ENCODE peak calls at places on chromosomes 12 and 14, in six cellular contexts. K is H1, J is fibroblast of lung, W is A549, F is astrocyte of the spinal cord, X is IMR-90. N is an unnamed sample.

GRCh38 chr14:90993792-90994191 is 66.6 kb downstream of the RPS6KA5 start:
- DNase-seq in W (no peak), K (no peak), F (no peak), X (no peak), J (no peak), N (no peak)

GRCh38 chr14:101084436-101084826 is 180.9 kb upstream of the RTL1 start:
- DNase-seq in F (no peak), W (no peak), J (no peak), X (no peak), K (no peak), N (no peak)

GRCh38 chr12:89472508-89472907 is 52.1 kb downstream of the GALNT4 start:
- DNase-seq in J (peak), W (no peak), X (peak), K (no peak), F (peak), N (no peak)

GRCh38 chr12:49296034-49296835 is 1.3 kb downstream of the PRPH start:
- DNase-seq in J (no peak), F (no peak), K (no peak), X (no peak), W (peak), N (no peak)

GRCh38 chr12:31015215-31015614 is 58.4 kb upstream of the DDX11 start:
- DNase-seq in X (no peak), W (no peak), K (no peak), F (no peak), J (no peak), N (no peak)

GRCh38 chr14:97634786-97635185 is 837.6 kb downstream of the VRK1 start:
- DNase-seq in K (no peak), W (peak), X (no peak), J (no peak), F (no peak), N (no peak)

GRCh38 chr12:80001562-80001961 is 66.7 kb upstream of the PPP1R12A start:
- DNase-seq in W (no peak), X (no peak), J (no peak), F (no peak), K (no peak), N (no peak)

GRCh38 chr12:104846056-104846762 is 111.9 kb downstream of the SLC41A2 start:
- DNase-seq in K (no peak), F (peak), J (no peak), X (peak), W (no peak), N (no peak)

GRCh38 chr12:34126239-34126641 is 103.9 kb downstream of the ALG10 start:
- DNase-seq in W (no peak), J (no peak), K (no peak), F (no peak), X (no peak), N (no peak)

GRCh38 chr14:45949479-45949878 is 696.5 kb upstream of the MIS18BP1 start:
- DNase-seq in W (no peak), F (no peak), K (no peak), J (no peak), X (no peak), N (no peak)

GRCh38 chr12:18101043-18101442 is 11.1 kb upstream of the RERGL start:
- DNase-seq in X (no peak), W (no peak), J (no peak), K (no peak), F (no peak), N (no peak)

DNA sequence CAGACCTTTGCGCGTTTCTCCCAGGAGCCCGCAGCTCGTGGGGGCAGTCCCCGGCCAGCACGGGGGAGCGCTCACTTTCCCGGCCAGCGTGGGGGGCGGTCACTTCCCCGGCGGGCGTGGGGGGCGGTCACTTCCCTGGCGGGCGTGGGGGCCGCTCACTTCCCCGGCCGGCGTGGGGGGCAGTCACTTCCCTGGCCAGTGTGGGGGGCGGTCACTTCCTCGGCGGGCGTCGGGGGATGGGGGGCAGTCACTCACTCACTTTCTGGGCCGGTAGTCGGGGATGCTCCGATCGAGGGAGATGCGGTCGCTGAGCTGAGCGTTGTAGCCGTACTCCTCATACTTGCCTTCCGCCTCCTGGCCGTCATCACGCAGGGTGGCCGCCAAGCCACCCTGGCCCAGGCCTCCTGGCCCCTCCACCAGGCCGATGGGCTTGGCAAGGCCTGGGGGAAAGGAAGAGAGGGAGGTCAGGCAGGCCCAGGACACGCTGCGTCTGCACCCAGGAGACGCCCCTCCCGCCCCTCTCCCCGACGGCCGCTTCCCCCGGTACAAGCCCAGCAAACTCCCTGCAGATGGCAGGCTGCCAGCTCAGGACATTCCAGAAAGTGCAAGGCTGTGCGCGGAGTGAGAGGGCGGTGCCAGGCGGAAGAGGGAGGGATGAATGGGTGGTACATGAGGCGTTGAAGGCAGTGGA is 43.3 kb downstream of the GALNT9 start:
- DNase-seq in K (no peak), W (peak), J (peak), X (peak), F (peak), N (no peak)
- H3K4me3 ChIP-seq in K (peak), W (no peak), J (no peak), X (no peak), F (no peak), N (no peak)

GRCh38 chr12:126189856-126190255 is 1124.6 kb downstream of the AACS start:
- DNase-seq in X (no peak), W (no peak), J (no peak), F (no peak), K (no peak), N (no peak)

GRCh38 chr12:126191037-126191891 is 1126.0 kb downstream of the AACS start:
- DNase-seq in K (peak), J (no peak), X (no peak), W (no peak), F (peak), N (peak)

GRCh38 chr12:126193190-126193589 is 1128.0 kb downstream of the AACS start:
- DNase-seq in K (no peak), J (no peak), X (no peak), F (no peak), W (no peak), N (no peak)

GRCh38 chr12:126196263-126196662 is 1131.0 kb downstream of the AACS start:
- DNase-seq in W (no peak), J (no peak), F (no peak), K (no peak), X (no peak), N (no peak)

GRCh38 chr12:126191949-126192348 is 1126.7 kb downstream of the AACS start:
- DNase-seq in X (no peak), W (no peak), F (no peak), J (no peak), K (no peak), N (no peak)
- H3K4me3 ChIP-seq in X (no peak), W (no peak), F (peak), J (no peak), K (peak), N (no peak)

DNA sequence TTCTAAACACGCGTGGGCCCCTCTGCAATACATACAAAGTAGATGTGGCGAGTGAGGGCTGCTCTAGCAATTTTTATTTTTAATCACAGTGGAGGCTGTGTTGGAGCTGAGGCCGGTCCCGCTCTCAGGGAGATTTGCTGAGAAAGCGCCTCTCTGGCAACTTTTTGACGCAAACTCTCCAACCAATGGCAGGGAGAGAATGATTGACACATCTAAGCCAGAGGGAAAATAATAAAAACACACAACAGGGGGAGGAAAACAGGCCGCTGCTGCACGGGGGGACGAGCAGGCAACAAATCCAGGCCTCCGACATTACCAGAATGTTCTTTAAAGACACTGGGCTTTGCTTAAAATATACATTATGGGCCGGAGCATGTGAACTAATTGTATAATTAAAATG is at the start of gene OTX2:
- DNase-seq in W (no peak), J (no peak), F (no peak), X (no peak), K (no peak), N (no peak)
- H3K4me3 ChIP-seq in W (no peak), J (no peak), F (no peak), X (no peak), K (peak), N (no peak)

GRCh38 chr14:41609704-41610183 is 3.1 kb downstream of the LRFN5 start:
- DNase-seq in K (no peak), W (peak), F (peak), J (peak), X (peak), N (no peak)

GRCh38 chr14:41606249-41607118 is at the start of gene LRFN5:
- DNase-seq in X (peak), W (no peak), K (no peak), F (peak), J (peak), N (no peak)

GRCh38 chr14:41607119-41607785 is 576 bp downstream of the LRFN5 start:
- DNase-seq in F (peak), K (no peak), X (no peak), W (no peak), J (peak), N (no peak)

GRCh38 chr14:41605550-41606248 is 977 bp upstream of the LRFN5 start:
- DNase-seq in J (peak), F (peak), K (no peak), W (no peak), X (peak), N (no peak)

DNA sequence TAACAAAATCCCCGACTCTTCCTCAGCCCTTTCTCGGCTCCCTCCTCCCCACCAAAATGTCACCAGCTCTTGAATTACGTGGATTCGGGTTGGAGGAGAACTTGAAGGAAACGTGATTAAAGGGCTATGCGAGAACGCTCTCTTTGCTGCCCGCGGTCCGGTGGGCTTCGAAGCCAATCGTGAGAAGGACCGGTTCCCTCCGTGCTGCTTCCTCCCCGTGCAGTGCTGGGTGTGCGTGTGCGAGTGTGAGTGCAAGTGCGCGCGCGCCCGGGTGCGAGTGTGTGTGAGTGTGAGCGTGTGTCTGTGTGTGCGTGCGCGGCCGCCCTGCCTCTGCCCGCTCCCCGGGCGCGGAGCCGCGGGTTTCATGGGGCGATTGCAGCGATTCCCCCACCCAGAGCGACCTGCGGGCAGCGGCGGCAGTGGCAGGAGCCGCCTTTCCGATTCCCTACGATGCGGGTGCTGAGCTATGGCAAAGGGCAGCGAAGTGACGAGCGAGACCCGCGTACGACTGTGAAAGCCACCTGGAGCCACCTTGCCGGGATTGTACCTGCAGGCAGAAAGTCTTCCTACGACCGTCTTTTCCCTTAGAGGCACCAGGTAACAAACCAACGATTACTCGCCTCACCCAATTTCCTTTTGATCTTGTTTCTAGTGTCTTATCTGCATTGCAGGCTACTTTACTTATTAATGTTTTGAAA is 1.4 kb downstream of the LRFN5 start:
- DNase-seq in X (no peak), J (peak), W (no peak), F (peak), K (no peak), N (no peak)
- H3K4me3 ChIP-seq in X (peak), J (peak), W (no peak), F (peak), K (peak), N (peak)

GRCh38 chr14:40010961-40011360 is 578.7 kb upstream of the FBXO33 start:
- DNase-seq in F (no peak), X (no peak), W (no peak), K (no peak), J (no peak), N (no peak)
- H3K4me3 ChIP-seq in F (no peak), X (no peak), W (no peak), K (no peak), J (no peak), N (no peak)

DNA sequence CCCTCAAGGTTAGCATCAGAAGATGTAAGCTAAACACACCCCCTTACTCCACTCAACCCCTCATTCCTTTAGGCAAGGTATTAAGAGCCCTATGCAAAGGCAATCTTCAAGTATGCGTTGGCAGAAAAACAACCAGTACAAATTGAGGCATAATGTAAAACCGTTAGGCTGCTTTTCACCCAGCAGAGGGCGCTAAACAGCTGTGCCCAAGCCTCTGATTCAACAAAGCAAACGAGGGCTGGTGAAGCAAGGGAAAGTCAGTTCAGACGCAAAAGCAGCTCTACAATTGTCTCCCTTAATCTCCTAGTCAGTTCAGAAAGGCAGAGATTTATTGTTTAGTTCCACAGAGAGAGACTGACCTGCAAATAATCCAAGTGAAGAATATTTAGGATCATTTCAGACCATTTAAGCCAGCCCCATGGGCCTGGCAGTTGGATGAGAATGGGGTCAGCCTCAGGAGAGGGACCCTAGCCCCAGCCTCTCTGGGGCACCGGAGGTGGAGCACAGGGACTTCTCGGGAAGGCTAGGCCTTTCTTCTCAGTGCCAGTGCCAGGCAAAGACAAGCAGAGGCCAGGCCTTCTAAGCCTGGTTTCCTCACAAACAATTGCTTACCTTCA is 23.5 kb downstream of the DCAF5 start:
- DNase-seq in K (no peak), F (peak), X (peak), J (peak), W (peak), N (peak)
- H3K4me3 ChIP-seq in K (no peak), F (no peak), X (no peak), J (no peak), W (no peak), N (no peak)

DNA sequence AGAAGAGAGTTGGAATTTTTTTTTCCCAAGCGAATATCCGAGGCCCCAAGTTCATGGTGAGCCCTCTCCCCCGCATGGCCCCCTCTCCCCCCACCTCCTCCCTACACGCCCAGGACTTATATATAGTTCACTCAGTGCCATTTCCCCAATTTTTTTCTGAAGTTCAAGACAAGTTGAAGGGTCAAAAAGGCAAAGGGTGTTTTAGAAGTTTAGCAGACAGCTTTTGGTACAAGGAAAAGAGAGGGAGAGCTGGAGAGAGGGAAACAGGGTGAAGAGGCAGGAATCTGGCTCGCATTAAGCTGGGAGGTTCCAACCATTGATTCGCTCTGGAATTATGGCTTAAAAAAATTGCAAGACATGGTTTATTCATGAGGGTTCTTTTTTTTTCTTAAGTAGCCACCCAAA is 329.7 kb upstream of the TBX3 start:
- DNase-seq in W (no peak), J (no peak), X (no peak), F (no peak), K (no peak), N (no peak)
- H3K4me3 ChIP-seq in W (no peak), J (no peak), X (no peak), F (no peak), K (no peak), N (no peak)

GRCh38 chr14:56884617-56885016 is 74.3 kb upstream of the OTX2 start:
- DNase-seq in X (no peak), K (no peak), W (no peak), J (no peak), F (no peak), N (no peak)
- H3K4me3 ChIP-seq in X (no peak), K (no peak), W (no peak), J (no peak), F (no peak), N (no peak)

GRCh38 chr12:68454855-68455254 is 122.7 kb upstream of the MDM1 start:
- DNase-seq in K (no peak), F (no peak), W (no peak), J (no peak), X (no peak), N (no peak)
- H3K4me3 ChIP-seq in K (no peak), F (no peak), W (no peak), J (no peak), X (no peak), N (no peak)

N was measured in astrocyte of the cerebellum.